ENCODE peak calls at places on chromosome 6, in ten cellular contexts. One of them, this sample, is unnamed.
A peak's percentile ranks its signal among the peaks of the same experiment; 100 is the strongest.

GRCh38 chr6:25995507-25995906 is 32.9 kb downstream of the TRIM38 start:
- DNase-seq in AG09319: no peak
- DNase-seq in kidney tubule cell: peak; percentile 31
- DNase-seq in stomach: no peak
- DNase-seq in left ventricle myocardium inferior: no peak
- DNase-seq in hepatic stellate cell: peak; percentile 5
- DNase-seq in endothelial cell: no peak
- DNase-seq in AG08396: no peak
- DNase-seq in fibroblast of lung: peak; percentile 44
- DNase-seq in activated T-helper 1 cell treated with anti-CD3 and anti-CD28 coated beads, Interleukin-12 subunit alpha, Interleukin-12 subunit beta, Interleukin-2, Interleukin-4 antibody, amounts not matched to agents 30 ng/mL and 10 ng/mL and 1 ng/mL, durations not matched to agents 14 hours and 24 hours and 36 hours: no peak
- DNase-seq in this sample: no peak

GRCh38 chr6:95866732-95867131 is 149.0 kb upstream of the FUT9 start:
- DNase-seq in AG09319: no peak
- DNase-seq in kidney tubule cell: peak; percentile 3
- DNase-seq in stomach: peak; percentile 41
- DNase-seq in left ventricle myocardium inferior: no peak
- DNase-seq in hepatic stellate cell: no peak
- DNase-seq in endothelial cell: peak; percentile 13
- DNase-seq in AG08396: no peak
- DNase-seq in fibroblast of lung: no peak
- DNase-seq in activated T-helper 1 cell treated with anti-CD3 and anti-CD28 coated beads, Interleukin-12 subunit alpha, Interleukin-12 subunit beta, Interleukin-2, Interleukin-4 antibody, amounts not matched to agents 30 ng/mL and 10 ng/mL and 1 ng/mL, durations not matched to agents 14 hours and 24 hours and 36 hours: no peak
- DNase-seq in this sample: peak; percentile 2

GRCh38 chr6:130434174-130434873 is 68.5 kb downstream of the TMEM200A start:
- DNase-seq in AG09319: no peak
- DNase-seq in kidney tubule cell: no peak
- DNase-seq in stomach: no peak
- DNase-seq in left ventricle myocardium inferior: no peak
- DNase-seq in hepatic stellate cell: no peak
- DNase-seq in endothelial cell: no peak
- DNase-seq in AG08396: no peak
- DNase-seq in fibroblast of lung: peak; percentile 85
- DNase-seq in activated T-helper 1 cell treated with anti-CD3 and anti-CD28 coated beads, Interleukin-12 subunit alpha, Interleukin-12 subunit beta, Interleukin-2, Interleukin-4 antibody, amounts not matched to agents 30 ng/mL and 10 ng/mL and 1 ng/mL, durations not matched to agents 14 hours and 24 hours and 36 hours: no peak
- DNase-seq in this sample: peak; percentile 12

GRCh38 chr6:132320007-132320406 is 81.3 kb downstream of the MOXD1 start:
- DNase-seq in AG09319: no peak
- DNase-seq in kidney tubule cell: peak; percentile 26
- DNase-seq in stomach: no peak
- DNase-seq in left ventricle myocardium inferior: no peak
- DNase-seq in hepatic stellate cell: no peak
- DNase-seq in endothelial cell: no peak
- DNase-seq in AG08396: no peak
- DNase-seq in fibroblast of lung: peak; percentile 82
- DNase-seq in activated T-helper 1 cell treated with anti-CD3 and anti-CD28 coated beads, Interleukin-12 subunit alpha, Interleukin-12 subunit beta, Interleukin-2, Interleukin-4 antibody, amounts not matched to agents 30 ng/mL and 10 ng/mL and 1 ng/mL, durations not matched to agents 14 hours and 24 hours and 36 hours: no peak
- DNase-seq in this sample: no peak

GRCh38 chr6:132506869-132507813 is 5.8 kb downstream of the STX7 start:
- DNase-seq in AG09319: no peak
- DNase-seq in kidney tubule cell: no peak
- DNase-seq in stomach: no peak
- DNase-seq in left ventricle myocardium inferior: no peak
- DNase-seq in hepatic stellate cell: no peak
- DNase-seq in endothelial cell: no peak
- DNase-seq in AG08396: no peak
- DNase-seq in fibroblast of lung: no peak
- DNase-seq in activated T-helper 1 cell treated with anti-CD3 and anti-CD28 coated beads, Interleukin-12 subunit alpha, Interleukin-12 subunit beta, Interleukin-2, Interleukin-4 antibody, amounts not matched to agents 30 ng/mL and 10 ng/mL and 1 ng/mL, durations not matched to agents 14 hours and 24 hours and 36 hours: no peak
- DNase-seq in this sample: no peak

GRCh38 chr6:6390849-6391602 is 70.6 kb upstream of the F13A1 start:
- DNase-seq in AG09319: no peak
- DNase-seq in kidney tubule cell: no peak
- DNase-seq in stomach: no peak
- DNase-seq in left ventricle myocardium inferior: no peak
- DNase-seq in hepatic stellate cell: no peak
- DNase-seq in endothelial cell: no peak
- DNase-seq in AG08396: no peak
- DNase-seq in fibroblast of lung: no peak
- DNase-seq in activated T-helper 1 cell treated with anti-CD3 and anti-CD28 coated beads, Interleukin-12 subunit alpha, Interleukin-12 subunit beta, Interleukin-2, Interleukin-4 antibody, amounts not matched to agents 30 ng/mL and 10 ng/mL and 1 ng/mL, durations not matched to agents 14 hours and 24 hours and 36 hours: no peak
- DNase-seq in this sample: no peak

GRCh38 chr6:29737707-29738630 is 14.7 kb downstream of the HLA-F start:
- DNase-seq in AG09319: peak; percentile 39
- DNase-seq in kidney tubule cell: peak; percentile 81
- DNase-seq in stomach: peak; percentile 71
- DNase-seq in left ventricle myocardium inferior: peak; percentile 34
- DNase-seq in hepatic stellate cell: peak; percentile 61
- DNase-seq in endothelial cell: peak; percentile 66
- DNase-seq in AG08396: peak; percentile 73
- DNase-seq in fibroblast of lung: peak; percentile 43
- DNase-seq in activated T-helper 1 cell treated with anti-CD3 and anti-CD28 coated beads, Interleukin-12 subunit alpha, Interleukin-12 subunit beta, Interleukin-2, Interleukin-4 antibody, amounts not matched to agents 30 ng/mL and 10 ng/mL and 1 ng/mL, durations not matched to agents 14 hours and 24 hours and 36 hours: peak; percentile 63
- DNase-seq in this sample: peak; percentile 57

GRCh38 chr6:134245691-134246090 is 72.2 kb downstream of the SGK1 start:
- DNase-seq in AG09319: no peak
- DNase-seq in kidney tubule cell: no peak
- DNase-seq in stomach: no peak
- DNase-seq in left ventricle myocardium inferior: no peak
- DNase-seq in hepatic stellate cell: no peak
- DNase-seq in endothelial cell: no peak
- DNase-seq in AG08396: no peak
- DNase-seq in fibroblast of lung: no peak
- DNase-seq in activated T-helper 1 cell treated with anti-CD3 and anti-CD28 coated beads, Interleukin-12 subunit alpha, Interleukin-12 subunit beta, Interleukin-2, Interleukin-4 antibody, amounts not matched to agents 30 ng/mL and 10 ng/mL and 1 ng/mL, durations not matched to agents 14 hours and 24 hours and 36 hours: no peak
- DNase-seq in this sample: no peak

GRCh38 chr6:161618816-161619454 is 345.1 kb upstream of the AGPAT4 start:
- DNase-seq in AG09319: peak; percentile 50
- DNase-seq in kidney tubule cell: peak; percentile 79
- DNase-seq in stomach: no peak
- DNase-seq in left ventricle myocardium inferior: peak; percentile 20
- DNase-seq in hepatic stellate cell: peak; percentile 14
- DNase-seq in endothelial cell: peak; percentile 27
- DNase-seq in AG08396: peak; percentile 13
- DNase-seq in fibroblast of lung: peak; percentile 78
- DNase-seq in activated T-helper 1 cell treated with anti-CD3 and anti-CD28 coated beads, Interleukin-12 subunit alpha, Interleukin-12 subunit beta, Interleukin-2, Interleukin-4 antibody, amounts not matched to agents 30 ng/mL and 10 ng/mL and 1 ng/mL, durations not matched to agents 14 hours and 24 hours and 36 hours: no peak
- DNase-seq in this sample: peak; percentile 48

GRCh38 chr6:85484941-85485340 is 35.1 kb downstream of the NT5E start:
- DNase-seq in AG09319: no peak
- DNase-seq in kidney tubule cell: no peak
- DNase-seq in stomach: no peak
- DNase-seq in left ventricle myocardium inferior: no peak
- DNase-seq in hepatic stellate cell: no peak
- DNase-seq in endothelial cell: no peak
- DNase-seq in AG08396: no peak
- DNase-seq in fibroblast of lung: no peak
- DNase-seq in activated T-helper 1 cell treated with anti-CD3 and anti-CD28 coated beads, Interleukin-12 subunit alpha, Interleukin-12 subunit beta, Interleukin-2, Interleukin-4 antibody, amounts not matched to agents 30 ng/mL and 10 ng/mL and 1 ng/mL, durations not matched to agents 14 hours and 24 hours and 36 hours: no peak
- DNase-seq in this sample: no peak

GRCh38 chr6:150068173-150068785 is 642 bp downstream of the ULBP3 start:
- DNase-seq in AG09319: no peak
- DNase-seq in kidney tubule cell: peak; percentile 9
- DNase-seq in stomach: no peak
- DNase-seq in left ventricle myocardium inferior: no peak
- DNase-seq in hepatic stellate cell: peak; percentile 12
- DNase-seq in endothelial cell: no peak
- DNase-seq in AG08396: no peak
- DNase-seq in fibroblast of lung: no peak
- DNase-seq in activated T-helper 1 cell treated with anti-CD3 and anti-CD28 coated beads, Interleukin-12 subunit alpha, Interleukin-12 subunit beta, Interleukin-2, Interleukin-4 antibody, amounts not matched to agents 30 ng/mL and 10 ng/mL and 1 ng/mL, durations not matched to agents 14 hours and 24 hours and 36 hours: no peak
- DNase-seq in this sample: no peak

GRCh38 chr6:37982320-37982719 is 162.8 kb downstream of the ZFAND3 start:
- DNase-seq in AG09319: no peak
- DNase-seq in kidney tubule cell: no peak
- DNase-seq in stomach: no peak
- DNase-seq in left ventricle myocardium inferior: no peak
- DNase-seq in hepatic stellate cell: no peak
- DNase-seq in endothelial cell: no peak
- DNase-seq in AG08396: no peak
- DNase-seq in fibroblast of lung: no peak
- DNase-seq in activated T-helper 1 cell treated with anti-CD3 and anti-CD28 coated beads, Interleukin-12 subunit alpha, Interleukin-12 subunit beta, Interleukin-2, Interleukin-4 antibody, amounts not matched to agents 30 ng/mL and 10 ng/mL and 1 ng/mL, durations not matched to agents 14 hours and 24 hours and 36 hours: no peak
- DNase-seq in this sample: no peak

GRCh38 chr6:137978252-137978896 is 111.3 kb downstream of the TNFAIP3 start:
- DNase-seq in AG09319: no peak
- DNase-seq in kidney tubule cell: peak; percentile 18
- DNase-seq in stomach: no peak
- DNase-seq in left ventricle myocardium inferior: no peak
- DNase-seq in hepatic stellate cell: no peak
- DNase-seq in endothelial cell: no peak
- DNase-seq in AG08396: no peak
- DNase-seq in fibroblast of lung: peak; percentile 22
- DNase-seq in activated T-helper 1 cell treated with anti-CD3 and anti-CD28 coated beads, Interleukin-12 subunit alpha, Interleukin-12 subunit beta, Interleukin-2, Interleukin-4 antibody, amounts not matched to agents 30 ng/mL and 10 ng/mL and 1 ng/mL, durations not matched to agents 14 hours and 24 hours and 36 hours: no peak
- DNase-seq in this sample: peak; percentile 73

GRCh38 chr6:12367412-12367811 is 77.3 kb downstream of the EDN1 start:
- DNase-seq in AG09319: no peak
- DNase-seq in kidney tubule cell: no peak
- DNase-seq in stomach: no peak
- DNase-seq in left ventricle myocardium inferior: no peak
- DNase-seq in hepatic stellate cell: no peak
- DNase-seq in endothelial cell: no peak
- DNase-seq in AG08396: no peak
- DNase-seq in fibroblast of lung: no peak
- DNase-seq in activated T-helper 1 cell treated with anti-CD3 and anti-CD28 coated beads, Interleukin-12 subunit alpha, Interleukin-12 subunit beta, Interleukin-2, Interleukin-4 antibody, amounts not matched to agents 30 ng/mL and 10 ng/mL and 1 ng/mL, durations not matched to agents 14 hours and 24 hours and 36 hours: no peak
- DNase-seq in this sample: no peak

GRCh38 chr6:75602164-75602896 is 650 bp downstream of the SENP6 start:
- DNase-seq in AG09319: peak; percentile 19
- DNase-seq in kidney tubule cell: peak; percentile 57
- DNase-seq in stomach: peak; percentile 47
- DNase-seq in left ventricle myocardium inferior: peak; percentile 45
- DNase-seq in hepatic stellate cell: peak; percentile 15
- DNase-seq in endothelial cell: peak; percentile 45
- DNase-seq in AG08396: peak; percentile 55
- DNase-seq in fibroblast of lung: peak; percentile 65
- DNase-seq in activated T-helper 1 cell treated with anti-CD3 and anti-CD28 coated beads, Interleukin-12 subunit alpha, Interleukin-12 subunit beta, Interleukin-2, Interleukin-4 antibody, amounts not matched to agents 30 ng/mL and 10 ng/mL and 1 ng/mL, durations not matched to agents 14 hours and 24 hours and 36 hours: peak; percentile 53
- DNase-seq in this sample: peak; percentile 13

GRCh38 chr6:93721386-93722048 is 302.2 kb upstream of the EPHA7 start:
- DNase-seq in AG09319: no peak
- DNase-seq in kidney tubule cell: peak; percentile 51
- DNase-seq in stomach: no peak
- DNase-seq in left ventricle myocardium inferior: no peak
- DNase-seq in hepatic stellate cell: peak; percentile 2
- DNase-seq in endothelial cell: peak; percentile 30
- DNase-seq in AG08396: no peak
- DNase-seq in fibroblast of lung: peak; percentile 6
- DNase-seq in activated T-helper 1 cell treated with anti-CD3 and anti-CD28 coated beads, Interleukin-12 subunit alpha, Interleukin-12 subunit beta, Interleukin-2, Interleukin-4 antibody, amounts not matched to agents 30 ng/mL and 10 ng/mL and 1 ng/mL, durations not matched to agents 14 hours and 24 hours and 36 hours: no peak
- DNase-seq in this sample: no peak

GRCh38 chr6:165034271-165034741 is 275.1 kb downstream of the C6orf118 start:
- DNase-seq in AG09319: no peak
- DNase-seq in kidney tubule cell: no peak
- DNase-seq in stomach: no peak
- DNase-seq in left ventricle myocardium inferior: no peak
- DNase-seq in hepatic stellate cell: no peak
- DNase-seq in endothelial cell: no peak
- DNase-seq in AG08396: no peak
- DNase-seq in fibroblast of lung: no peak
- DNase-seq in activated T-helper 1 cell treated with anti-CD3 and anti-CD28 coated beads, Interleukin-12 subunit alpha, Interleukin-12 subunit beta, Interleukin-2, Interleukin-4 antibody, amounts not matched to agents 30 ng/mL and 10 ng/mL and 1 ng/mL, durations not matched to agents 14 hours and 24 hours and 36 hours: no peak
- DNase-seq in this sample: no peak

GRCh38 chr6:155387551-155387950 is 68.1 kb downstream of the NOX3 start:
- DNase-seq in AG09319: no peak
- DNase-seq in kidney tubule cell: peak; percentile 46
- DNase-seq in stomach: no peak
- DNase-seq in left ventricle myocardium inferior: no peak
- DNase-seq in hepatic stellate cell: no peak
- DNase-seq in endothelial cell: no peak
- DNase-seq in AG08396: no peak
- DNase-seq in fibroblast of lung: no peak
- DNase-seq in activated T-helper 1 cell treated with anti-CD3 and anti-CD28 coated beads, Interleukin-12 subunit alpha, Interleukin-12 subunit beta, Interleukin-2, Interleukin-4 antibody, amounts not matched to agents 30 ng/mL and 10 ng/mL and 1 ng/mL, durations not matched to agents 14 hours and 24 hours and 36 hours: no peak
- DNase-seq in this sample: no peak

GRCh38 chr6:112833546-112834215 is 486.6 kb downstream of the RFPL4B start:
- DNase-seq in AG09319: peak; percentile 36
- DNase-seq in kidney tubule cell: peak; percentile 13
- DNase-seq in stomach: no peak
- DNase-seq in left ventricle myocardium inferior: no peak
- DNase-seq in hepatic stellate cell: no peak
- DNase-seq in endothelial cell: no peak
- DNase-seq in AG08396: no peak
- DNase-seq in fibroblast of lung: peak; percentile 65
- DNase-seq in activated T-helper 1 cell treated with anti-CD3 and anti-CD28 coated beads, Interleukin-12 subunit alpha, Interleukin-12 subunit beta, Interleukin-2, Interleukin-4 antibody, amounts not matched to agents 30 ng/mL and 10 ng/mL and 1 ng/mL, durations not matched to agents 14 hours and 24 hours and 36 hours: no peak
- DNase-seq in this sample: no peak

GRCh38 chr6:11042750-11043551 is 1.2 kb downstream of the ELOVL2 start:
- DNase-seq in AG09319: no peak
- DNase-seq in kidney tubule cell: peak; percentile 69
- DNase-seq in stomach: no peak
- DNase-seq in left ventricle myocardium inferior: no peak
- DNase-seq in hepatic stellate cell: no peak
- DNase-seq in endothelial cell: no peak
- DNase-seq in AG08396: no peak
- DNase-seq in fibroblast of lung: peak; percentile 33
- DNase-seq in activated T-helper 1 cell treated with anti-CD3 and anti-CD28 coated beads, Interleukin-12 subunit alpha, Interleukin-12 subunit beta, Interleukin-2, Interleukin-4 antibody, amounts not matched to agents 30 ng/mL and 10 ng/mL and 1 ng/mL, durations not matched to agents 14 hours and 24 hours and 36 hours: no peak
- DNase-seq in this sample: no peak

GRCh38 chr6:5435449-5435848 is 174.1 kb downstream of the FARS2 start:
- DNase-seq in AG09319: no peak
- DNase-seq in kidney tubule cell: peak; percentile 13
- DNase-seq in stomach: no peak
- DNase-seq in left ventricle myocardium inferior: no peak
- DNase-seq in hepatic stellate cell: peak; percentile 37
- DNase-seq in endothelial cell: no peak
- DNase-seq in AG08396: peak; percentile 53
- DNase-seq in fibroblast of lung: peak; percentile 83
- DNase-seq in activated T-helper 1 cell treated with anti-CD3 and anti-CD28 coated beads, Interleukin-12 subunit alpha, Interleukin-12 subunit beta, Interleukin-2, Interleukin-4 antibody, amounts not matched to agents 30 ng/mL and 10 ng/mL and 1 ng/mL, durations not matched to agents 14 hours and 24 hours and 36 hours: no peak
- DNase-seq in this sample: no peak

GRCh38 chr6:27867051-27867940 is 44.9 kb downstream of the OR2B2 start:
- DNase-seq in AG09319: no peak
- DNase-seq in kidney tubule cell: peak; percentile 64
- DNase-seq in stomach: peak; percentile 82
- DNase-seq in left ventricle myocardium inferior: peak; percentile 65
- DNase-seq in hepatic stellate cell: peak; percentile 78
- DNase-seq in endothelial cell: peak; percentile 66
- DNase-seq in AG08396: peak; percentile 85
- DNase-seq in fibroblast of lung: peak; percentile 72
- DNase-seq in activated T-helper 1 cell treated with anti-CD3 and anti-CD28 coated beads, Interleukin-12 subunit alpha, Interleukin-12 subunit beta, Interleukin-2, Interleukin-4 antibody, amounts not matched to agents 30 ng/mL and 10 ng/mL and 1 ng/mL, durations not matched to agents 14 hours and 24 hours and 36 hours: peak; percentile 83
- DNase-seq in this sample: peak; percentile 82

GRCh38 chr6:151240036-151240685 is 394 bp downstream of the AKAP12 start:
- DNase-seq in AG09319: peak; percentile 61
- DNase-seq in kidney tubule cell: peak; percentile 80
- DNase-seq in stomach: peak; percentile 36
- DNase-seq in left ventricle myocardium inferior: peak; percentile 84
- DNase-seq in hepatic stellate cell: peak; percentile 88
- DNase-seq in endothelial cell: peak; percentile 67
- DNase-seq in AG08396: peak; percentile 83
- DNase-seq in fibroblast of lung: peak; percentile 82
- DNase-seq in activated T-helper 1 cell treated with anti-CD3 and anti-CD28 coated beads, Interleukin-12 subunit alpha, Interleukin-12 subunit beta, Interleukin-2, Interleukin-4 antibody, amounts not matched to agents 30 ng/mL and 10 ng/mL and 1 ng/mL, durations not matched to agents 14 hours and 24 hours and 36 hours: no peak
- DNase-seq in this sample: peak; percentile 44

GRCh38 chr6:159117031-159117430 is 52.2 kb upstream of the FNDC1 start:
- DNase-seq in AG09319: no peak
- DNase-seq in kidney tubule cell: no peak
- DNase-seq in stomach: no peak
- DNase-seq in left ventricle myocardium inferior: no peak
- DNase-seq in hepatic stellate cell: no peak
- DNase-seq in endothelial cell: no peak
- DNase-seq in AG08396: no peak
- DNase-seq in fibroblast of lung: peak; percentile 13
- DNase-seq in activated T-helper 1 cell treated with anti-CD3 and anti-CD28 coated beads, Interleukin-12 subunit alpha, Interleukin-12 subunit beta, Interleukin-2, Interleukin-4 antibody, amounts not matched to agents 30 ng/mL and 10 ng/mL and 1 ng/mL, durations not matched to agents 14 hours and 24 hours and 36 hours: no peak
- DNase-seq in this sample: no peak

GRCh38 chr6:143778926-143779325 is 64.2 kb upstream of the LTV1 start:
- DNase-seq in AG09319: no peak
- DNase-seq in kidney tubule cell: no peak
- DNase-seq in stomach: no peak
- DNase-seq in left ventricle myocardium inferior: no peak
- DNase-seq in hepatic stellate cell: no peak
- DNase-seq in endothelial cell: no peak
- DNase-seq in AG08396: no peak
- DNase-seq in fibroblast of lung: no peak
- DNase-seq in activated T-helper 1 cell treated with anti-CD3 and anti-CD28 coated beads, Interleukin-12 subunit alpha, Interleukin-12 subunit beta, Interleukin-2, Interleukin-4 antibody, amounts not matched to agents 30 ng/mL and 10 ng/mL and 1 ng/mL, durations not matched to agents 14 hours and 24 hours and 36 hours: no peak
- DNase-seq in this sample: no peak

GRCh38 chr6:16274519-16275229 is 36.3 kb downstream of the GMPR start:
- DNase-seq in AG09319: no peak
- DNase-seq in kidney tubule cell: no peak
- DNase-seq in stomach: no peak
- DNase-seq in left ventricle myocardium inferior: no peak
- DNase-seq in hepatic stellate cell: no peak
- DNase-seq in endothelial cell: no peak
- DNase-seq in AG08396: no peak
- DNase-seq in fibroblast of lung: peak; percentile 37
- DNase-seq in activated T-helper 1 cell treated with anti-CD3 and anti-CD28 coated beads, Interleukin-12 subunit alpha, Interleukin-12 subunit beta, Interleukin-2, Interleukin-4 antibody, amounts not matched to agents 30 ng/mL and 10 ng/mL and 1 ng/mL, durations not matched to agents 14 hours and 24 hours and 36 hours: no peak
- DNase-seq in this sample: no peak

GRCh38 chr6:142300758-142301251 is 1.0 kb upstream of the ADGRG6 start:
- DNase-seq in AG09319: no peak
- DNase-seq in kidney tubule cell: peak; percentile 76
- DNase-seq in stomach: peak; percentile 80
- DNase-seq in left ventricle myocardium inferior: no peak
- DNase-seq in hepatic stellate cell: no peak
- DNase-seq in endothelial cell: no peak
- DNase-seq in AG08396: peak; percentile 12
- DNase-seq in fibroblast of lung: peak; percentile 82
- DNase-seq in activated T-helper 1 cell treated with anti-CD3 and anti-CD28 coated beads, Interleukin-12 subunit alpha, Interleukin-12 subunit beta, Interleukin-2, Interleukin-4 antibody, amounts not matched to agents 30 ng/mL and 10 ng/mL and 1 ng/mL, durations not matched to agents 14 hours and 24 hours and 36 hours: no peak
- DNase-seq in this sample: peak; percentile 81

GRCh38 chr6:73343164-73343563 is 10.9 kb downstream of the DPPA5 start:
- DNase-seq in AG09319: no peak
- DNase-seq in kidney tubule cell: no peak
- DNase-seq in stomach: no peak
- DNase-seq in left ventricle myocardium inferior: no peak
- DNase-seq in hepatic stellate cell: no peak
- DNase-seq in endothelial cell: no peak
- DNase-seq in AG08396: no peak
- DNase-seq in fibroblast of lung: no peak
- DNase-seq in activated T-helper 1 cell treated with anti-CD3 and anti-CD28 coated beads, Interleukin-12 subunit alpha, Interleukin-12 subunit beta, Interleukin-2, Interleukin-4 antibody, amounts not matched to agents 30 ng/mL and 10 ng/mL and 1 ng/mL, durations not matched to agents 14 hours and 24 hours and 36 hours: no peak
- DNase-seq in this sample: no peak

This sample was measured in RWPE1.